ENCODE peak calls at places on chromosomes 6 and 20, in seven cellular contexts. One of them, this sample, is unnamed.

GRCh38 chr6:83707829-83708545 is 914 bp downstream of the SNAP91 start:
- DNase-seq in thoracic aorta: no peak
- DNase-seq in IMR-90: no peak
- DNase-seq in kidney epithelial cell: no peak
- DNase-seq in fibroblast of lung: peak
- DNase-seq in HCT116: no peak
- DNase-seq in CD8-positive, alpha-beta T cell: no peak
- DNase-seq in this sample: no peak

GRCh38 chr20:62122659-62123449 is 579 bp downstream of the LSM14B start:
- DNase-seq in fibroblast of lung: peak
- DNase-seq in CD8-positive, alpha-beta T cell: peak
- DNase-seq in HCT116: no peak
- DNase-seq in IMR-90: no peak
- DNase-seq in kidney epithelial cell: no peak
- DNase-seq in thoracic aorta: no peak
- DNase-seq in this sample: no peak

GRCh38 chr20:13205848-13206434 is 15.1 kb upstream of the ISM1 start:
- DNase-seq in fibroblast of lung: no peak
- DNase-seq in kidney epithelial cell: no peak
- DNase-seq in HCT116: no peak
- DNase-seq in CD8-positive, alpha-beta T cell: no peak
- DNase-seq in thoracic aorta: no peak
- DNase-seq in IMR-90: no peak
- DNase-seq in this sample: no peak

GRCh38 chr6:31110825-31111582 is 1.4 kb downstream of the C6orf15 start:
- DNase-seq in fibroblast of lung: no peak
- DNase-seq in CD8-positive, alpha-beta T cell: no peak
- DNase-seq in HCT116: no peak
- DNase-seq in thoracic aorta: no peak
- DNase-seq in kidney epithelial cell: no peak
- DNase-seq in IMR-90: no peak
- DNase-seq in this sample: no peak

GRCh38 chr6:34934516-34934915 is 45.5 kb downstream of the ANKS1A start:
- DNase-seq in fibroblast of lung: peak
- DNase-seq in kidney epithelial cell: no peak
- DNase-seq in thoracic aorta: peak
- DNase-seq in IMR-90: peak
- DNase-seq in CD8-positive, alpha-beta T cell: no peak
- DNase-seq in HCT116: no peak
- DNase-seq in this sample: no peak

GRCh38 chr6:150238294-150238693 is 95.5 kb downstream of the PPP1R14C start:
- DNase-seq in IMR-90: peak
- DNase-seq in HCT116: no peak
- DNase-seq in fibroblast of lung: no peak
- DNase-seq in kidney epithelial cell: no peak
- DNase-seq in CD8-positive, alpha-beta T cell: no peak
- DNase-seq in thoracic aorta: no peak
- DNase-seq in this sample: no peak

GRCh38 chr20:44698351-44698750 is 16.8 kb upstream of the CCN5 start:
- DNase-seq in thoracic aorta: no peak
- DNase-seq in fibroblast of lung: no peak
- DNase-seq in HCT116: no peak
- DNase-seq in CD8-positive, alpha-beta T cell: no peak
- DNase-seq in IMR-90: no peak
- DNase-seq in kidney epithelial cell: no peak
- DNase-seq in this sample: no peak

GRCh38 chr20:58538752-58539151 is 23.6 kb upstream of the APCDD1L start:
- DNase-seq in CD8-positive, alpha-beta T cell: no peak
- DNase-seq in IMR-90: peak
- DNase-seq in HCT116: no peak
- DNase-seq in fibroblast of lung: no peak
- DNase-seq in kidney epithelial cell: no peak
- DNase-seq in thoracic aorta: no peak
- DNase-seq in this sample: no peak

GRCh38 chr6:156174026-156174880 is 602.9 kb upstream of the ARID1B start:
- DNase-seq in kidney epithelial cell: no peak
- DNase-seq in thoracic aorta: no peak
- DNase-seq in HCT116: no peak
- DNase-seq in CD8-positive, alpha-beta T cell: no peak
- DNase-seq in fibroblast of lung: no peak
- DNase-seq in IMR-90: no peak
- DNase-seq in this sample: no peak

GRCh38 chr20:41618807-41619294 is 674 bp upstream of the CHD6 start:
- DNase-seq in IMR-90: no peak
- DNase-seq in thoracic aorta: no peak
- DNase-seq in kidney epithelial cell: no peak
- DNase-seq in fibroblast of lung: no peak
- DNase-seq in CD8-positive, alpha-beta T cell: no peak
- DNase-seq in HCT116: no peak
- DNase-seq in this sample: no peak

GRCh38 chr20:19720991-19721390 is 37.1 kb upstream of the RIN2 start:
- DNase-seq in thoracic aorta: no peak
- DNase-seq in CD8-positive, alpha-beta T cell: no peak
- DNase-seq in kidney epithelial cell: no peak
- DNase-seq in IMR-90: no peak
- DNase-seq in HCT116: no peak
- DNase-seq in fibroblast of lung: no peak
- DNase-seq in this sample: no peak

GRCh38 chr20:51650685-51651134 is 108.2 kb upstream of the NFATC2 start:
- DNase-seq in CD8-positive, alpha-beta T cell: no peak
- DNase-seq in IMR-90: peak
- DNase-seq in HCT116: peak
- DNase-seq in kidney epithelial cell: peak
- DNase-seq in thoracic aorta: no peak
- DNase-seq in fibroblast of lung: peak
- DNase-seq in this sample: no peak

GRCh38 chr6:51166914-51167313 is 348.2 kb downstream of the TFAP2B start:
- DNase-seq in HCT116: no peak
- DNase-seq in IMR-90: no peak
- DNase-seq in thoracic aorta: no peak
- DNase-seq in kidney epithelial cell: no peak
- DNase-seq in fibroblast of lung: no peak
- DNase-seq in CD8-positive, alpha-beta T cell: no peak
- DNase-seq in this sample: no peak

GRCh38 chr6:150184850-150185480 is 42.1 kb downstream of the PPP1R14C start:
- DNase-seq in IMR-90: no peak
- DNase-seq in HCT116: no peak
- DNase-seq in fibroblast of lung: no peak
- DNase-seq in thoracic aorta: no peak
- DNase-seq in CD8-positive, alpha-beta T cell: no peak
- DNase-seq in kidney epithelial cell: no peak
- DNase-seq in this sample: no peak

GRCh38 chr20:2312876-2313275 is 17.1 kb downstream of the TGM3 start:
- DNase-seq in kidney epithelial cell: no peak
- DNase-seq in HCT116: no peak
- DNase-seq in CD8-positive, alpha-beta T cell: no peak
- DNase-seq in fibroblast of lung: no peak
- DNase-seq in IMR-90: no peak
- DNase-seq in thoracic aorta: no peak
- DNase-seq in this sample: no peak

GRCh38 chr20:43750774-43751166 is 24.0 kb upstream of the GTSF1L start:
- DNase-seq in fibroblast of lung: no peak
- DNase-seq in IMR-90: no peak
- DNase-seq in thoracic aorta: no peak
- DNase-seq in kidney epithelial cell: no peak
- DNase-seq in CD8-positive, alpha-beta T cell: no peak
- DNase-seq in HCT116: no peak
- DNase-seq in this sample: no peak

GRCh38 chr6:43901330-43902230 is 131.6 kb downstream of the VEGFA start:
- DNase-seq in thoracic aorta: no peak
- DNase-seq in fibroblast of lung: no peak
- DNase-seq in IMR-90: no peak
- DNase-seq in HCT116: no peak
- DNase-seq in kidney epithelial cell: no peak
- DNase-seq in CD8-positive, alpha-beta T cell: no peak
- DNase-seq in this sample: no peak

GRCh38 chr6:7033202-7033601 is 74.6 kb upstream of the RREB1 start:
- DNase-seq in HCT116: no peak
- DNase-seq in fibroblast of lung: no peak
- DNase-seq in CD8-positive, alpha-beta T cell: no peak
- DNase-seq in IMR-90: no peak
- DNase-seq in kidney epithelial cell: no peak
- DNase-seq in thoracic aorta: no peak
- DNase-seq in this sample: no peak

GRCh38 chr6:39300739-39301138 is 13.5 kb downstream of the KCNK17 start:
- DNase-seq in thoracic aorta: no peak
- DNase-seq in HCT116: no peak
- DNase-seq in kidney epithelial cell: no peak
- DNase-seq in IMR-90: no peak
- DNase-seq in CD8-positive, alpha-beta T cell: no peak
- DNase-seq in fibroblast of lung: no peak
- DNase-seq in this sample: no peak

GRCh38 chr6:139474145-139475108 is 100.0 kb upstream of the CITED2 start:
- DNase-seq in thoracic aorta: no peak
- DNase-seq in kidney epithelial cell: no peak
- DNase-seq in IMR-90: peak
- DNase-seq in HCT116: no peak
- DNase-seq in fibroblast of lung: peak
- DNase-seq in CD8-positive, alpha-beta T cell: no peak
- DNase-seq in this sample: no peak

GRCh38 chr20:25271486-25272222 is 23.8 kb downstream of the PYGB start:
- DNase-seq in thoracic aorta: no peak
- DNase-seq in fibroblast of lung: no peak
- DNase-seq in IMR-90: no peak
- DNase-seq in kidney epithelial cell: no peak
- DNase-seq in CD8-positive, alpha-beta T cell: no peak
- DNase-seq in HCT116: no peak
- DNase-seq in this sample: no peak

GRCh38 chr6:113588646-113589045 is 268.5 kb upstream of the MARCKS start:
- DNase-seq in thoracic aorta: no peak
- DNase-seq in fibroblast of lung: no peak
- DNase-seq in HCT116: no peak
- DNase-seq in IMR-90: no peak
- DNase-seq in kidney epithelial cell: no peak
- DNase-seq in CD8-positive, alpha-beta T cell: no peak
- DNase-seq in this sample: no peak

GRCh38 chr6:28161410-28162079 is 19.9 kb downstream of the ZKSCAN8 start:
- DNase-seq in IMR-90: peak
- DNase-seq in HCT116: no peak
- DNase-seq in fibroblast of lung: peak
- DNase-seq in thoracic aorta: no peak
- DNase-seq in CD8-positive, alpha-beta T cell: peak
- DNase-seq in kidney epithelial cell: no peak
- DNase-seq in this sample: no peak

GRCh38 chr20:17610566-17611289 is 40.9 kb downstream of the DSTN start:
- DNase-seq in kidney epithelial cell: no peak
- DNase-seq in thoracic aorta: no peak
- DNase-seq in IMR-90: no peak
- DNase-seq in CD8-positive, alpha-beta T cell: peak
- DNase-seq in HCT116: no peak
- DNase-seq in fibroblast of lung: no peak
- DNase-seq in this sample: no peak

GRCh38 chr6:37319156-37319555 is 34.6 kb upstream of the RNF8 start:
- DNase-seq in kidney epithelial cell: no peak
- DNase-seq in IMR-90: no peak
- DNase-seq in thoracic aorta: no peak
- DNase-seq in CD8-positive, alpha-beta T cell: no peak
- DNase-seq in fibroblast of lung: no peak
- DNase-seq in HCT116: no peak
- DNase-seq in this sample: no peak

GRCh38 chr6:10420546-10421507 is 6.0 kb upstream of the TFAP2A start:
- DNase-seq in fibroblast of lung: no peak
- DNase-seq in kidney epithelial cell: no peak
- DNase-seq in IMR-90: no peak
- DNase-seq in HCT116: no peak
- DNase-seq in thoracic aorta: no peak
- DNase-seq in CD8-positive, alpha-beta T cell: no peak
- DNase-seq in this sample: no peak
- TF ChIP-seq CTCF in fibroblast of lung: no peak
- TF ChIP-seq CTCF in kidney epithelial cell: peak
- TF ChIP-seq CTCF in IMR-90: no peak
- TF ChIP-seq CTCF in HCT116: no peak
- TF ChIP-seq CTCF in thoracic aorta: no peak
- TF ChIP-seq CTCF in CD8-positive, alpha-beta T cell: no peak
- TF ChIP-seq CTCF in this sample: no peak

DNA sequence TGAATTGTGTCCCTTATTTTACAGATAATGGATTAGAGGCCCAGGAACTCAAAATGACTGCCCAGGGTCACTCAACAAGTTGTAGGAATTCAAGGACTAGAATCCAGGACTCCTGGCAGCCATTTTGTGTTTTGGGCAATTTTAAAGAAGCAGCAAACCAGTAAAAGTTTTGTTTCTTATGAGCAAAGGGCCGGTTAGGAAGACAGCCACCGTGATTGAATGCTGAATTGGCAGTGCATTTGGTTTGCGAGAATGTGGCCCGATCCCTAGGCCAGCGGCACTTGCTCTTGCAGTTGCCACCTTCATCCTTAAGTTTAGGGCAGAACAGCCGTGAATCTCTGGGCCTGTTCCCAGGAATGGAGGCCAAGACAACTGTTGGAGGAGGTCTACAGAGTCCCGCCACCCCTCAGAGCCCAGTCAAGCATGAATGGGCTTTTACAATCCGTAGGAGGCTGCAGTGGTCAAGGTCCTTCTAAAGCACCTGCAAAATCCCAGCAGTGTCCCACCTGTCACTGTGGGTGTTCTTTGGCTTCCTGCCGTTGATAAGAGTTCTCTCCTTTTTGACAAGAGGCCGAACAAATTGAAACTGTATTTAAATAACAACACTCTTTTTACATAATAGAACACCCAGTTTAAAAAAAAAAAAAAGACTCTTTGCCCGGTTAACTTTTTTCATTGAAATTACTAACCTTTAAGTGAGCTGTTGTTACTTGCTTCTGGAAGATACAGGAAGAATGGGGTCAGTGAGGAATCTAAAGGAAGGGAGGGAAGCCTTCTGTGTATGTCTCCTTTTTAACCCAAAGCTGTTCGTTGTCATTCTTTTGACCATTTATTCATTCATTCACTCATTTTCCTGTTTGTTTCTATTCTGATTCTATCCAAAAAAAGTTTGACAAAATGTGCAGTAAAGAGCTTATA is 68.7 kb downstream of the PHACTR2 start:
- DNase-seq in thoracic aorta: no peak
- DNase-seq in HCT116: no peak
- DNase-seq in kidney epithelial cell: no peak
- DNase-seq in fibroblast of lung: peak
- DNase-seq in IMR-90: no peak
- DNase-seq in CD8-positive, alpha-beta T cell: no peak
- DNase-seq in this sample: no peak
- H3K4me3 ChIP-seq in thoracic aorta: peak
- H3K4me3 ChIP-seq in HCT116: no peak
- H3K4me3 ChIP-seq in kidney epithelial cell: no peak
- H3K4me3 ChIP-seq in fibroblast of lung: no peak
- H3K4me3 ChIP-seq in IMR-90: peak
- H3K4me3 ChIP-seq in CD8-positive, alpha-beta T cell: no peak
- H3K4me3 ChIP-seq in this sample: no peak

GRCh38 chr6:63759605-63760004 is 124.0 kb downstream of the PHF3 start:
- DNase-seq in fibroblast of lung: no peak
- DNase-seq in thoracic aorta: no peak
- DNase-seq in HCT116: no peak
- DNase-seq in kidney epithelial cell: no peak
- DNase-seq in CD8-positive, alpha-beta T cell: no peak
- DNase-seq in IMR-90: no peak
- DNase-seq in this sample: no peak
- TF ChIP-seq CTCF in fibroblast of lung: no peak
- TF ChIP-seq CTCF in thoracic aorta: no peak
- TF ChIP-seq CTCF in HCT116: no peak
- TF ChIP-seq CTCF in kidney epithelial cell: no peak
- TF ChIP-seq CTCF in CD8-positive, alpha-beta T cell: no peak
- TF ChIP-seq CTCF in IMR-90: no peak
- TF ChIP-seq CTCF in this sample: no peak

GRCh38 chr6:13480631-13481501 is 6.5 kb downstream of the GFOD1 start:
- DNase-seq in IMR-90: no peak
- DNase-seq in kidney epithelial cell: no peak
- DNase-seq in HCT116: no peak
- DNase-seq in thoracic aorta: no peak
- DNase-seq in fibroblast of lung: no peak
- DNase-seq in CD8-positive, alpha-beta T cell: no peak
- DNase-seq in this sample: no peak
- H3K4me3 ChIP-seq in IMR-90: no peak
- H3K4me3 ChIP-seq in kidney epithelial cell: no peak
- H3K4me3 ChIP-seq in HCT116: no peak
- H3K4me3 ChIP-seq in thoracic aorta: no peak
- H3K4me3 ChIP-seq in fibroblast of lung: no peak
- H3K4me3 ChIP-seq in CD8-positive, alpha-beta T cell: no peak
- H3K4me3 ChIP-seq in this sample: no peak

This sample was measured in AG04449.